ENCODE peak calls at places on chromosomes 1 and 21, in eight cellular contexts. P is GM12878; U is adrenal gland; H is Karpas-422; Y is transverse colon; T is activated CD4-positive, alpha-beta T cell treated with anti-CD3 and anti-CD28 coated beads for 1 hour; X is M059J; K is EL. R is an unnamed sample.

GRCh38 chr1:67689267-67690017 is 4.4 kb downstream of the GADD45A start:
- DNase-seq in P (no peak), U (no peak), H (no peak), Y (no peak), T (no peak), X (no peak), K (peak; percentile 49), R (no peak)

GRCh38 chr21:43717967-43718871 is 710 bp upstream of the PDXK start:
- DNase-seq in P (no peak), U (no peak), H (no peak), Y (no peak), T (no peak), X (no peak), K (no peak), R (no peak)

GRCh38 chr1:8746554-8746953 is 70.9 kb downstream of the RERE start:
- DNase-seq in P (no peak), U (no peak), H (no peak), Y (no peak), T (no peak), X (peak; percentile 54), K (peak; percentile 22), R (peak; percentile 35)

GRCh38 chr1:55484173-55484572 is 269.0 kb upstream of the USP24 start:
- DNase-seq in P (no peak), U (no peak), H (no peak), Y (no peak), T (no peak), X (peak; percentile 20), K (peak; percentile 45), R (no peak)

GRCh38 chr1:190138266-190138665 is 339.4 kb downstream of the BRINP3 start:
- DNase-seq in P (no peak), U (no peak), H (no peak), Y (no peak), T (no peak), X (no peak), K (no peak), R (no peak)

GRCh38 chr21:34083357-34083756 is 10.0 kb downstream of the MRPS6 start:
- DNase-seq in P (no peak), U (no peak), H (no peak), Y (no peak), T (no peak), X (no peak), K (no peak), R (no peak)

GRCh38 chr1:200364121-200364759 is 45.6 kb downstream of the ZNF281 start:
- DNase-seq in P (no peak), U (no peak), H (peak; percentile 82), Y (no peak), T (no peak), X (peak; percentile 68), K (peak; percentile 35), R (peak; percentile 70)

GRCh38 chr1:217524787-217525520 is 105.9 kb downstream of the GPATCH2 start:
- DNase-seq in P (no peak), U (no peak), H (no peak), Y (no peak), T (no peak), X (peak; percentile 29), K (peak; percentile 35), R (peak; percentile 48)

GRCh38 chr1:227131193-227131592 is 187.1 kb downstream of the CDC42BPA start:
- DNase-seq in P (no peak), U (no peak), H (peak; percentile 67), Y (no peak), T (no peak), X (peak; percentile 45), K (peak; percentile 49), R (peak; percentile 77)

GRCh38 chr1:155219592-155220031 is 11.1 kb downstream of the MTX1 start:
- DNase-seq in P (no peak), U (peak; percentile 54), H (peak; percentile 61), Y (peak; percentile 41), T (no peak), X (no peak), K (peak; percentile 45), R (no peak)

GRCh38 chr21:39175154-39175553 is 8.1 kb downstream of the PSMG1 start:
- DNase-seq in P (no peak), U (no peak), H (peak; percentile 56), Y (no peak), T (no peak), X (peak; percentile 47), K (peak; percentile 29), R (peak; percentile 44)

GRCh38 chr1:156102634-156103511 is 11.6 kb upstream of the LMNA start:
- DNase-seq in P (no peak), U (no peak), H (no peak), Y (no peak), T (no peak), X (peak; percentile 51), K (peak; percentile 55), R (peak; percentile 81)

GRCh38 chr1:108063703-108064102 is 98.7 kb upstream of the VAV3 start:
- DNase-seq in P (no peak), U (no peak), H (no peak), Y (no peak), T (no peak), X (no peak), K (no peak), R (no peak)

GRCh38 chr21:46297311-46298082 is 11.4 kb downstream of the YBEY start:
- DNase-seq in P (no peak), U (no peak), H (no peak), Y (no peak), T (no peak), X (no peak), K (no peak), R (peak; percentile 60)

GRCh38 chr21:42658320-42659105 is 5.1 kb downstream of the PDE9A start:
- DNase-seq in P (no peak), U (no peak), H (no peak), Y (no peak), T (no peak), X (no peak), K (no peak), R (no peak)

GRCh38 chr1:241605146-241605805 is 34.9 kb downstream of the CHML start:
- DNase-seq in P (no peak), U (no peak), H (peak; percentile 69), Y (no peak), T (no peak), X (peak; percentile 50), K (no peak), R (no peak)

GRCh38 chr1:226655251-226656163 is 83.6 kb downstream of the ITPKB start:
- DNase-seq in P (no peak), U (no peak), H (peak; percentile 85), Y (no peak), T (no peak), X (peak; percentile 47), K (peak; percentile 16), R (no peak)

GRCh38 chr1:17588048-17588781 is 48.7 kb downstream of the ARHGEF10L start:
- DNase-seq in P (no peak), U (no peak), H (no peak), Y (peak; percentile 91), T (no peak), X (peak; percentile 97), K (peak; percentile 87), R (peak; percentile 71)

GRCh38 chr1:43861337-43861736 is 72.3 kb upstream of the ARTN start:
- DNase-seq in P (no peak), U (peak; percentile 36), H (no peak), Y (no peak), T (no peak), X (peak; percentile 47), K (peak; percentile 54), R (peak; percentile 69)

GRCh38 chr21:17660449-17660848 is 47.7 kb upstream of the BTG3 start:
- DNase-seq in P (no peak), U (no peak), H (no peak), Y (no peak), T (no peak), X (peak; percentile 7), K (peak; percentile 1), R (peak; percentile 9)

GRCh38 chr1:209839875-209840491 is 12.2 kb downstream of the UTP25 start:
- DNase-seq in P (no peak), U (peak; percentile 66), H (no peak), Y (no peak), T (no peak), X (peak; percentile 95), K (peak; percentile 95), R (peak; percentile 94)

GRCh38 chr21:40615503-40616376 is 231.2 kb downstream of the DSCAM start:
- DNase-seq in P (no peak), U (no peak), H (no peak), Y (no peak), T (no peak), X (no peak), K (no peak), R (no peak)

GRCh38 chr1:58570094-58570493 is 7.0 kb downstream of the TACSTD2 start:
- DNase-seq in P (no peak), U (no peak), H (no peak), Y (no peak), T (no peak), X (no peak), K (no peak), R (no peak)

GRCh38 chr21:32257952-32258785 is 20.7 kb downstream of the MIS18A start:
- DNase-seq in P (no peak), U (peak; percentile 82), H (peak; percentile 80), Y (peak; percentile 69), T (no peak), X (peak; percentile 87), K (peak; percentile 75), R (peak; percentile 93)

GRCh38 chr1:117658676-117659075 is 52.8 kb downstream of the TENT5C start:
- DNase-seq in P (peak; percentile 51), U (no peak), H (no peak), Y (peak; percentile 79), T (peak; percentile 41), X (no peak), K (no peak), R (no peak)

GRCh38 chr1:37739222-37739621 is 25.7 kb downstream of the EPHA10 start:
- DNase-seq in P (no peak), U (no peak), H (no peak), Y (peak; percentile 39), T (no peak), X (peak; percentile 78), K (no peak), R (no peak)

GRCh38 chr1:78038491-78038939 is 7.3 kb upstream of the GIPC2 start:
- DNase-seq in P (no peak), U (no peak), H (no peak), Y (no peak), T (no peak), X (peak; percentile 71), K (peak; percentile 37), R (peak; percentile 34)

GRCh38 chr1:92909321-92909720 is 51.9 kb downstream of the DIPK1A start:
- DNase-seq in P (no peak), U (no peak), H (no peak), Y (no peak), T (no peak), X (peak; percentile 99), K (peak; percentile 98), R (peak; percentile 93)